ENCODE peak calls at places on chromosomes 2 and 18, in four cellular contexts. Y, G, U and F are unnamed samples.

GRCh38 chr2:172230783-172231446 is 128.2 kb upstream of the DLX2 start:
- DNase-seq in Y (no peak), G (no peak), U (no peak), F (no peak)

GRCh38 chr2:201600906-201601305 is 42.4 kb downstream of the TMEM237 start:
- DNase-seq in U (no peak), G (no peak), Y (no peak), F (no peak)

GRCh38 chr2:153786016-153786415 is 85.7 kb upstream of the GALNT13 start:
- DNase-seq in U (no peak), Y (no peak), G (no peak), F (no peak)

GRCh38 chr2:12543452-12544220 is 173.1 kb upstream of the TRIB2 start:
- DNase-seq in U (no peak), Y (no peak), G (no peak), F (no peak)

GRCh38 chr18:25517881-25518715 is 166.1 kb upstream of the ZNF521 start:
- DNase-seq in U (no peak), G (no peak), Y (no peak), F (no peak)

GRCh38 chr2:68971591-68972231 is 2.7 kb upstream of the GKN1 start:
- DNase-seq in Y (no peak), G (no peak), U (no peak), F (peak; percentile 95)

GRCh38 chr2:240226672-240227537 is 86.4 kb upstream of the OTOS start:
- DNase-seq in U (peak; percentile 24), Y (no peak), G (no peak), F (no peak)

GRCh38 chr2:58569460-58570185 is 328.5 kb upstream of the FANCL start:
- DNase-seq in G (no peak), U (no peak), Y (no peak), F (no peak)

GRCh38 chr18:3877678-3878077 is 427.7 kb downstream of the TGIF1 start:
- DNase-seq in U (no peak), Y (no peak), G (no peak), F (no peak)

GRCh38 chr2:189751080-189751658 is 11.4 kb downstream of the OSGEPL1 start:
- DNase-seq in U (no peak), Y (no peak), G (no peak), F (peak; percentile 50)

GRCh38 chr2:127208313-127208712 is 11.8 kb downstream of the CYP27C1 start:
- DNase-seq in G (no peak), U (no peak), Y (no peak), F (no peak)

GRCh38 chr2:12502759-12503158 is 214.0 kb upstream of the TRIB2 start:
- DNase-seq in G (no peak), U (no peak), Y (no peak), F (no peak)

GRCh38 chr2:196592331-196592911 is 47.1 kb upstream of the CCDC150 start:
- DNase-seq in G (no peak), Y (peak; percentile 22), U (no peak), F (peak; percentile 30)